ENCODE peak calls at places on chromosomes 3 and 15, in eight cellular contexts. One of them, this sample, is unnamed.

GRCh38 chr3:21551019-21551418 is 200.0 kb downstream of the ZNF385D start:
- DNase-seq in GM20000: no peak
- DNase-seq in H9: no peak
- DNase-seq in NCI-H1092 treated with DMSO at 0.1 percent for 48 hours: no peak
- DNase-seq in NCI-H460: no peak
- DNase-seq in natural killer cell: no peak
- DNase-seq in T-helper 1 cell: no peak
- DNase-seq in stimulated activated naive CD4-positive, alpha-beta T cell: no peak
- DNase-seq in this sample: no peak

GRCh38 chr3:19457449-19457848 is 309.1 kb downstream of the KCNH8 start:
- DNase-seq in GM20000: no peak
- DNase-seq in H9: no peak
- DNase-seq in NCI-H1092 treated with DMSO at 0.1 percent for 48 hours: no peak
- DNase-seq in NCI-H460: no peak
- DNase-seq in natural killer cell: no peak
- DNase-seq in T-helper 1 cell: no peak
- DNase-seq in stimulated activated naive CD4-positive, alpha-beta T cell: no peak
- DNase-seq in this sample: no peak

GRCh38 chr3:141828487-141829284 is 47.8 kb upstream of the ATP1B3 start:
- DNase-seq in GM20000: no peak
- DNase-seq in H9: peak; percentile 31
- DNase-seq in NCI-H1092 treated with DMSO at 0.1 percent for 48 hours: peak; percentile 54
- DNase-seq in NCI-H460: no peak
- DNase-seq in natural killer cell: no peak
- DNase-seq in T-helper 1 cell: no peak
- DNase-seq in stimulated activated naive CD4-positive, alpha-beta T cell: no peak
- DNase-seq in this sample: no peak

GRCh38 chr3:150484410-150484809 is 61.9 kb downstream of the SERP1 start:
- DNase-seq in GM20000: no peak
- DNase-seq in H9: no peak
- DNase-seq in NCI-H1092 treated with DMSO at 0.1 percent for 48 hours: no peak
- DNase-seq in NCI-H460: no peak
- DNase-seq in natural killer cell: no peak
- DNase-seq in T-helper 1 cell: no peak
- DNase-seq in stimulated activated naive CD4-positive, alpha-beta T cell: no peak
- DNase-seq in this sample: no peak

GRCh38 chr15:58779554-58779953 is 8.5 kb downstream of the MINDY2 start:
- DNase-seq in GM20000: no peak
- DNase-seq in H9: no peak
- DNase-seq in NCI-H1092 treated with DMSO at 0.1 percent for 48 hours: no peak
- DNase-seq in NCI-H460: no peak
- DNase-seq in natural killer cell: no peak
- DNase-seq in T-helper 1 cell: no peak
- DNase-seq in stimulated activated naive CD4-positive, alpha-beta T cell: no peak
- DNase-seq in this sample: no peak

GRCh38 chr3:177345049-177345972 is 148.0 kb upstream of the TBL1XR1 start:
- DNase-seq in GM20000: peak; percentile 31
- DNase-seq in H9: peak; percentile 63
- DNase-seq in NCI-H1092 treated with DMSO at 0.1 percent for 48 hours: peak; percentile 86
- DNase-seq in NCI-H460: peak; percentile 92
- DNase-seq in natural killer cell: peak; percentile 25
- DNase-seq in T-helper 1 cell: no peak
- DNase-seq in stimulated activated naive CD4-positive, alpha-beta T cell: no peak
- DNase-seq in this sample: peak; percentile 59

GRCh38 chr15:75211436-75212199 is 9.9 kb downstream of the C15orf39 start:
- DNase-seq in GM20000: no peak
- DNase-seq in H9: no peak
- DNase-seq in NCI-H1092 treated with DMSO at 0.1 percent for 48 hours: no peak
- DNase-seq in NCI-H460: no peak
- DNase-seq in natural killer cell: no peak
- DNase-seq in T-helper 1 cell: no peak
- DNase-seq in stimulated activated naive CD4-positive, alpha-beta T cell: no peak
- DNase-seq in this sample: no peak

GRCh38 chr3:71456826-71457225 is 126.7 kb downstream of the FOXP1 start:
- DNase-seq in GM20000: no peak
- DNase-seq in H9: no peak
- DNase-seq in NCI-H1092 treated with DMSO at 0.1 percent for 48 hours: no peak
- DNase-seq in NCI-H460: no peak
- DNase-seq in natural killer cell: no peak
- DNase-seq in T-helper 1 cell: no peak
- DNase-seq in stimulated activated naive CD4-positive, alpha-beta T cell: no peak
- DNase-seq in this sample: no peak

GRCh38 chr3:141407817-141408216 is 39.5 kb downstream of the ZBTB38 start:
- DNase-seq in GM20000: no peak
- DNase-seq in H9: no peak
- DNase-seq in NCI-H1092 treated with DMSO at 0.1 percent for 48 hours: no peak
- DNase-seq in NCI-H460: no peak
- DNase-seq in natural killer cell: no peak
- DNase-seq in T-helper 1 cell: no peak
- DNase-seq in stimulated activated naive CD4-positive, alpha-beta T cell: no peak
- DNase-seq in this sample: no peak

GRCh38 chr3:129028866-129029265 is 27.8 kb downstream of the EFCC1 start:
- DNase-seq in GM20000: no peak
- DNase-seq in H9: no peak
- DNase-seq in NCI-H1092 treated with DMSO at 0.1 percent for 48 hours: no peak
- DNase-seq in NCI-H460: no peak
- DNase-seq in natural killer cell: no peak
- DNase-seq in T-helper 1 cell: no peak
- DNase-seq in stimulated activated naive CD4-positive, alpha-beta T cell: no peak
- DNase-seq in this sample: no peak

GRCh38 chr3:119585193-119585592 is 5.9 kb downstream of the ADPRH start:
- DNase-seq in GM20000: no peak
- DNase-seq in H9: no peak
- DNase-seq in NCI-H1092 treated with DMSO at 0.1 percent for 48 hours: no peak
- DNase-seq in NCI-H460: no peak
- DNase-seq in natural killer cell: no peak
- DNase-seq in T-helper 1 cell: no peak
- DNase-seq in stimulated activated naive CD4-positive, alpha-beta T cell: no peak
- DNase-seq in this sample: no peak

GRCh38 chr3:49799761-49800160 is at the start of gene CDHR4:
- DNase-seq in GM20000: no peak
- DNase-seq in H9: no peak
- DNase-seq in NCI-H1092 treated with DMSO at 0.1 percent for 48 hours: no peak
- DNase-seq in NCI-H460: no peak
- DNase-seq in natural killer cell: no peak
- DNase-seq in T-helper 1 cell: no peak
- DNase-seq in stimulated activated naive CD4-positive, alpha-beta T cell: no peak
- DNase-seq in this sample: no peak

GRCh38 chr3:30078736-30079135 is 527.7 kb upstream of the TGFBR2 start:
- DNase-seq in GM20000: no peak
- DNase-seq in H9: no peak
- DNase-seq in NCI-H1092 treated with DMSO at 0.1 percent for 48 hours: no peak
- DNase-seq in NCI-H460: no peak
- DNase-seq in natural killer cell: no peak
- DNase-seq in T-helper 1 cell: no peak
- DNase-seq in stimulated activated naive CD4-positive, alpha-beta T cell: no peak
- DNase-seq in this sample: no peak

GRCh38 chr3:140467104-140467577 is 210.7 kb upstream of the TRIM42 start:
- DNase-seq in GM20000: no peak
- DNase-seq in H9: no peak
- DNase-seq in NCI-H1092 treated with DMSO at 0.1 percent for 48 hours: no peak
- DNase-seq in NCI-H460: no peak
- DNase-seq in natural killer cell: no peak
- DNase-seq in T-helper 1 cell: no peak
- DNase-seq in stimulated activated naive CD4-positive, alpha-beta T cell: no peak
- DNase-seq in this sample: no peak

GRCh38 chr3:124859025-124859424 is 28.1 kb downstream of the ITGB5 start:
- DNase-seq in GM20000: no peak
- DNase-seq in H9: no peak
- DNase-seq in NCI-H1092 treated with DMSO at 0.1 percent for 48 hours: no peak
- DNase-seq in NCI-H460: no peak
- DNase-seq in natural killer cell: no peak
- DNase-seq in T-helper 1 cell: no peak
- DNase-seq in stimulated activated naive CD4-positive, alpha-beta T cell: no peak
- DNase-seq in this sample: no peak

GRCh38 chr3:155497930-155498647 is 204.6 kb upstream of the STRIT1 start:
- DNase-seq in GM20000: no peak
- DNase-seq in H9: no peak
- DNase-seq in NCI-H1092 treated with DMSO at 0.1 percent for 48 hours: no peak
- DNase-seq in NCI-H460: peak; percentile 7
- DNase-seq in natural killer cell: no peak
- DNase-seq in T-helper 1 cell: no peak
- DNase-seq in stimulated activated naive CD4-positive, alpha-beta T cell: no peak
- DNase-seq in this sample: no peak

GRCh38 chr3:53043738-53044137 is 2.1 kb downstream of the SFMBT1 start:
- DNase-seq in GM20000: no peak
- DNase-seq in H9: no peak
- DNase-seq in NCI-H1092 treated with DMSO at 0.1 percent for 48 hours: no peak
- DNase-seq in NCI-H460: no peak
- DNase-seq in natural killer cell: no peak
- DNase-seq in T-helper 1 cell: no peak
- DNase-seq in stimulated activated naive CD4-positive, alpha-beta T cell: no peak
- DNase-seq in this sample: no peak

GRCh38 chr3:49616061-49616460 is 58.1 kb upstream of the APEH start:
- DNase-seq in GM20000: no peak
- DNase-seq in H9: no peak
- DNase-seq in NCI-H1092 treated with DMSO at 0.1 percent for 48 hours: no peak
- DNase-seq in NCI-H460: no peak
- DNase-seq in natural killer cell: no peak
- DNase-seq in T-helper 1 cell: no peak
- DNase-seq in stimulated activated naive CD4-positive, alpha-beta T cell: no peak
- DNase-seq in this sample: no peak

GRCh38 chr3:131083190-131083863 is 56.6 kb downstream of the NEK11 start:
- DNase-seq in GM20000: no peak
- DNase-seq in H9: peak; percentile 41
- DNase-seq in NCI-H1092 treated with DMSO at 0.1 percent for 48 hours: peak; percentile 88
- DNase-seq in NCI-H460: no peak
- DNase-seq in natural killer cell: no peak
- DNase-seq in T-helper 1 cell: no peak
- DNase-seq in stimulated activated naive CD4-positive, alpha-beta T cell: no peak
- DNase-seq in this sample: no peak

GRCh38 chr3:128906031-128906803 is 26.8 kb downstream of the ACAD9 start:
- DNase-seq in GM20000: no peak
- DNase-seq in H9: no peak
- DNase-seq in NCI-H1092 treated with DMSO at 0.1 percent for 48 hours: no peak
- DNase-seq in NCI-H460: no peak
- DNase-seq in natural killer cell: no peak
- DNase-seq in T-helper 1 cell: no peak
- DNase-seq in stimulated activated naive CD4-positive, alpha-beta T cell: no peak
- DNase-seq in this sample: no peak

GRCh38 chr3:188468196-188468595 is 314.2 kb downstream of the LPP start:
- DNase-seq in GM20000: no peak
- DNase-seq in H9: no peak
- DNase-seq in NCI-H1092 treated with DMSO at 0.1 percent for 48 hours: no peak
- DNase-seq in NCI-H460: no peak
- DNase-seq in natural killer cell: no peak
- DNase-seq in T-helper 1 cell: no peak
- DNase-seq in stimulated activated naive CD4-positive, alpha-beta T cell: no peak
- DNase-seq in this sample: no peak

GRCh38 chr15:39202641-39203040 is 378.2 kb upstream of the THBS1 start:
- DNase-seq in GM20000: no peak
- DNase-seq in H9: no peak
- DNase-seq in NCI-H1092 treated with DMSO at 0.1 percent for 48 hours: no peak
- DNase-seq in NCI-H460: no peak
- DNase-seq in natural killer cell: no peak
- DNase-seq in T-helper 1 cell: no peak
- DNase-seq in stimulated activated naive CD4-positive, alpha-beta T cell: no peak
- DNase-seq in this sample: no peak